ENCODE peak calls at places on chromosomes 3 and 15, in nine cellular contexts. G is AG04450, S is natural killer cell, L is WTC11, R is lower lobe of right lung, Y is foreskin fibroblast, H is kidney epithelial cell, P is AG10803, Z is GM13977. M is an unnamed sample.

GRCh38 chr3:39147711-39148115 is 5.7 kb downstream of the CSRNP1 start:
- DNase-seq in G (no peak), S (no peak), L (no peak), R (no peak), Y (peak), H (no peak), P (peak), Z (no peak), M (peak)

GRCh38 chr3:195204360-195205166 is 66.4 kb downstream of the XXYLT1 start:
- DNase-seq in G (no peak), S (peak), L (no peak), R (no peak), Y (peak), H (no peak), P (peak), Z (no peak), M (no peak)

GRCh38 chr15:20310603-20311002 is 231.0 kb downstream of the GOLGA6L6 start:
- DNase-seq in G (no peak), S (no peak), L (no peak), R (no peak), Y (no peak), H (no peak), P (no peak), Z (no peak), M (no peak)

GRCh38 chr15:29476503-29477080 is 207.0 kb upstream of the NSMCE3 start:
- DNase-seq in G (no peak), S (no peak), L (no peak), R (no peak), Y (no peak), H (no peak), P (no peak), Z (peak), M (no peak)

GRCh38 chr3:65785065-65785645 is 253.6 kb downstream of the MAGI1 start:
- DNase-seq in G (peak), S (no peak), L (no peak), R (no peak), Y (peak), H (no peak), P (peak), Z (peak), M (peak)

GRCh38 chr3:112333386-112334334 is 704 bp downstream of the CD200 start:
- DNase-seq in G (no peak), S (no peak), L (peak), R (no peak), Y (no peak), H (no peak), P (peak), Z (peak), M (no peak)

GRCh38 chr3:172076212-172076611 is 36.8 kb downstream of the FNDC3B start:
- DNase-seq in G (no peak), S (no peak), L (no peak), R (no peak), Y (no peak), H (no peak), P (no peak), Z (no peak), M (no peak)

GRCh38 chr3:65953881-65954733 is 84.6 kb downstream of the MAGI1 start:
- DNase-seq in G (no peak), S (no peak), L (peak), R (peak), Y (no peak), H (peak), P (peak), Z (no peak), M (no peak)

GRCh38 chr3:108090701-108091497 is at the start of gene CD47:
- DNase-seq in G (peak), S (peak), L (peak), R (peak), Y (peak), H (peak), P (peak), Z (peak), M (peak)

DNA sequence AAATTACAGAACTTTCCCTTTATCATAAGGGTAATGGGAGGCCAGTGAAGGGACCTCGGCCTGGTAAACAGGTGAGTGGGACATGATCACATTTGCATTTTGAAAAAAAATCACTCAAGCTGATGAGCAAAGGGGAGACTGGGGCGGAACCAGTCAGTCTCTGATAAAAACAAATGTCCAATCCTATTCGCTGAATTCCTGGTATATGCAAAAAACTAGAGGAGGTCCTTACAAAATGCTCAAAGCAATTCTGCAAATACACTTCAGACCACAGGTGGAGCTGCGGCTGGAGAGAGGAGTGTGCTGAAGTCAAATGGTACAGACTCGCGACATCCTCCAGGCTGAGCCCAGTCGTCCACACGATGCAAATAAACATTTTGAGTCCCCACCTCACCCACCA is 166.7 kb downstream of the FOXP1 start:
- DNase-seq in G (no peak), S (no peak), L (peak), R (no peak), Y (no peak), H (no peak), P (no peak), Z (no peak), M (peak)
- TF ChIP-seq CTCF in G (peak), S (no peak), L (peak), R (no peak), Y (no peak), H (peak), P (peak), Z (no peak), M (peak)

GRCh38 chr3:63974451-63974850 is 48.8 kb downstream of the PSMD6 start:
- DNase-seq in G (no peak), S (no peak), L (no peak), R (no peak), Y (no peak), H (no peak), P (no peak), Z (no peak), M (no peak)
- TF ChIP-seq CTCF in G (no peak), S (no peak), L (no peak), R (no peak), Y (no peak), H (no peak), P (no peak), Z (no peak), M (no peak)

DNA sequence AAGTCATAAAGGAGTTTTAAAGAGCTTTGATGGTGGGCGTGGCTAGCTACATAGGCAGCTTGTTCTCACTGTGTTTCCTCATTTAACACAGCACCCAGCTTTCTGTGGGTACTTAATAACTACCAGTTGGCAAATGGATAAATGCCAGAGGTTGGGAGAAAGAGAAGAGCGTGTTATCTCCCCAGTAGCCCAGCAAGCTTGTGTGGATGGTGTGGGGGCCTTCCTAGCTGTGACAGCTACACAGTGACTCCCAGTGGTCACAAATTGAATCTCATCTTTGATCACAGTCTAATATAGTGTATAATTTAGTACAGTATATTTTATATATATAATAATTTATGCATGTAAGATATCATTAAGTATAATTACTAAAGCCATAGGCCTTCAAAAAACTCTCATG is 984.1 kb downstream of the EPHA3 start:
- DNase-seq in G (no peak), S (no peak), L (peak), R (no peak), Y (peak), H (no peak), P (peak), Z (no peak), M (no peak)
- TF ChIP-seq CTCF in G (peak), S (no peak), L (peak), R (peak), Y (peak), H (peak), P (peak), Z (peak), M (peak)

GRCh38 chr3:146701246-146701645 is 96.1 kb upstream of the PLSCR5 start:
- DNase-seq in G (no peak), S (no peak), L (no peak), R (no peak), Y (no peak), H (no peak), P (no peak), Z (no peak), M (no peak)
- TF ChIP-seq CTCF in G (no peak), S (no peak), L (no peak), R (no peak), Y (no peak), H (no peak), P (no peak), Z (no peak), M (no peak)

GRCh38 chr3:37107846-37108245 is 66.5 kb downstream of the LRRFIP2 start:
- DNase-seq in G (no peak), S (no peak), L (no peak), R (no peak), Y (no peak), H (no peak), P (no peak), Z (no peak), M (no peak)
- TF ChIP-seq CTCF in G (no peak), S (no peak), L (no peak), R (no peak), Y (no peak), H (no peak), P (no peak), Z (no peak), M (no peak)

DNA sequence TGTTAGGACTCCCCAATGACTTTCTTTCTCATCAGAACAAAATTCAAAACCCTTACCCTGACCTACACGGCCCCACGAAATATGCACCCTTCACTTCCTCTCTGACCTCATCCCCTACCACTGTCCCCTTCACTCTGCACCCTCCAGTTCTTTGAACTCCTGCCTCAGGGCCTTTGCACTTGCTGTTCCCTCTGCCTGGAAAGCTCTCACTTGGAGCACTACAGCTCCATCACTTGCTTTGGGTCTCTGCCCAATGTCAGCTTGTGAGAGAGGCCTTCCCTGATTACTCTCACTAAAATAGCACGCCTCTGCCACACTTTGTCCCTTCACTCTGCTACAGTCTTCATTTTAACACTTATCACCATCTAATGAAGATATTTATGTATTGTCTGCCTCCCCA is 32.8 kb upstream of the SMAD3 start:
- DNase-seq in G (no peak), S (no peak), L (no peak), R (no peak), Y (no peak), H (no peak), P (no peak), Z (no peak), M (no peak)
- TF ChIP-seq CTCF in G (no peak), S (no peak), L (no peak), R (no peak), Y (no peak), H (no peak), P (no peak), Z (no peak), M (no peak)

DNA sequence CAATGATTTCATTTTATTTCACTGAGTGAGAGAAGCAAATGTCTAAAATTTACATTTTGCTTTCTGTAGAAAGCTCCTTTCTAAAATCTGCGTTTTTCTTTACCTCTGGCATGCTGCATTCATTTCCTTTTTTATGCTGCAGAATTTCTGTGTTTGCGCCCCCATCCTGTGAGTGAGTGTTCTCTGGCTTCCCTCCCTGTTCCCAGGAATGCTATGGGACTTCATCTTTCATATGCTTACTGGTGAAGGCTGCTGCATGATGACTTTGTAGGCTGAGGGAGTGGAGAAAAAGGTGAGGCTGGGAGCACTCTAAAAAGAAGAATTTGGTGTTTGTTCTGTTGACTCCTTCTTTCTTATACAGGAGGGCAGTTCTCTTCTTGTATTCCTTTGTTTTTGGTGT is 7.7 kb upstream of the TMC3 start:
- DNase-seq in G (no peak), S (no peak), L (no peak), R (no peak), Y (no peak), H (no peak), P (no peak), Z (no peak), M (no peak)
- TF ChIP-seq CTCF in G (no peak), S (no peak), L (no peak), R (no peak), Y (no peak), H (no peak), P (no peak), Z (no peak), M (no peak)